ENCODE peak calls at places on chromosomes 5 and 9, in nine cellular contexts. S is epithelial cell of proximal tubule, Y is WERI-Rb-1, R is spleen, E is AG04450, V is neural progenitor cell, N is H9, T is left ventricle myocardium inferior, H is cardiac muscle cell. M is an unnamed sample.

GRCh38 chr5:176466245-176466871 is 18.2 kb downstream of the FAF2 start:
- DNase-seq in S (peak), Y (no peak), R (no peak), E (peak), V (no peak), N (no peak), T (no peak), H (no peak), M (no peak)

GRCh38 chr5:132461235-132461634 is 29.3 kb downstream of the IRF1 start:
- DNase-seq in S (no peak), Y (no peak), R (no peak), E (no peak), V (no peak), N (no peak), T (no peak), H (no peak), M (no peak)

GRCh38 chr5:141363952-141364660 is at the start of gene PCDHGA5:
- DNase-seq in S (no peak), Y (no peak), R (no peak), E (no peak), V (no peak), N (no peak), T (no peak), H (no peak), M (no peak)

GRCh38 chr5:103908327-103909099 is 345.9 kb upstream of the NUDT12 start:
- DNase-seq in S (no peak), Y (no peak), R (no peak), E (no peak), V (peak), N (no peak), T (no peak), H (no peak), M (no peak)

GRCh38 chr5:43613370-43613769 is 10.4 kb downstream of the NNT start:
- DNase-seq in S (no peak), Y (no peak), R (no peak), E (no peak), V (no peak), N (no peak), T (no peak), H (no peak), M (no peak)

GRCh38 chr9:98558575-98558974 is 150.2 kb downstream of the GABBR2 start:
- DNase-seq in S (no peak), Y (no peak), R (no peak), E (no peak), V (no peak), N (no peak), T (no peak), H (no peak), M (no peak)

GRCh38 chr9:84761137-84761808 is 91.7 kb downstream of the NTRK2 start:
- DNase-seq in S (no peak), Y (no peak), R (no peak), E (no peak), V (no peak), N (no peak), T (no peak), H (no peak), M (no peak)

GRCh38 chr5:52920929-52921328 is 68.2 kb upstream of the ITGA2 start:
- DNase-seq in S (peak), Y (no peak), R (no peak), E (no peak), V (no peak), N (no peak), T (no peak), H (no peak), M (no peak)

GRCh38 chr9:15552641-15553527 is at the start of gene CCDC171:
- DNase-seq in S (peak), Y (peak), R (peak), E (peak), V (peak), N (peak), T (peak), H (peak), M (peak)

GRCh38 chr9:124267271-124267807 is 9.6 kb downstream of the NEK6 start:
- DNase-seq in S (no peak), Y (no peak), R (peak), E (no peak), V (peak), N (no peak), T (no peak), H (no peak), M (peak)

GRCh38 chr9:118609355-118610044 is 759.7 kb downstream of the BRINP1 start:
- DNase-seq in S (peak), Y (no peak), R (no peak), E (no peak), V (no peak), N (no peak), T (no peak), H (no peak), M (no peak)

GRCh38 chr5:94374336-94374735 is 244.1 kb downstream of the KIAA0825 start:
- DNase-seq in S (no peak), Y (no peak), R (no peak), E (no peak), V (no peak), N (no peak), T (no peak), H (no peak), M (no peak)

GRCh38 chr9:74887041-74887980 is at the start of gene TRPM6:
- DNase-seq in S (peak), Y (peak), R (peak), E (peak), V (peak), N (peak), T (peak), H (peak), M (peak)

GRCh38 chr5:122263352-122264030 is 48.5 kb upstream of the SNCAIP start:
- DNase-seq in S (no peak), Y (no peak), R (no peak), E (peak), V (no peak), N (no peak), T (no peak), H (no peak), M (no peak)

GRCh38 chr9:88972401-88972800 is 18.9 kb upstream of the S1PR3 start:
- DNase-seq in S (no peak), Y (no peak), R (no peak), E (no peak), V (no peak), N (no peak), T (no peak), H (no peak), M (no peak)

GRCh38 chr9:75108571-75108970 is 20.3 kb downstream of the OSTF1 start:
- DNase-seq in S (no peak), Y (no peak), R (peak), E (no peak), V (no peak), N (no peak), T (peak), H (no peak), M (no peak)

GRCh38 chr5:143758750-143759149 is 53.2 kb upstream of the HMHB1 start:
- DNase-seq in S (no peak), Y (no peak), R (no peak), E (peak), V (no peak), N (no peak), T (no peak), H (no peak), M (no peak)

GRCh38 chr9:6153425-6153824 is 62.2 kb upstream of the IL33 start:
- DNase-seq in S (peak), Y (no peak), R (no peak), E (no peak), V (no peak), N (no peak), T (no peak), H (no peak), M (no peak)

GRCh38 chr5:72231989-72232703 is 87.9 kb downstream of the MRPS27 start:
- DNase-seq in S (no peak), Y (no peak), R (no peak), E (no peak), V (no peak), N (no peak), T (no peak), H (no peak), M (no peak)

DNA sequence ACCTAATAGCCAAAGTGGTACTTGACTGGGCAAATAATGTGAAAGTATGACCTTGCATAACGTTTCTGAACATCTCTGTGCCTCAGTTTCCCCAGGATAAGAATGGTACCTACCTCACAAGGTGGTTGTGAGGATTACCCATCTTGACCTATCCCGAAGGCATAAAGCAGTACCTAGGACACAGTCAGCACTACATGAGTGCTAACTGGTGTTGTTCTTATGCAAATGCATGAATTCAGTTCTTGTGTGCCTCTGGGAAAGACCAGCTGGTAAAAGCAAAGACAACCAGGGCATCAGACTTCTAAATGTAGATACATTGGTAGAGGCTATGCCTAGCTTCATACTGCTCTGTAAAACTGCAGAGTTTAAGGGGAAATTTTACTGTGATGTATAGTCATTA is 21.8 kb upstream of the TMEM252 start:
- DNase-seq in S (no peak), Y (no peak), R (no peak), E (no peak), V (no peak), N (peak), T (no peak), H (no peak), M (no peak)
- TF ChIP-seq CTCF in S (no peak), Y (no peak), R (no peak), E (no peak), V (no peak), N (no peak), T (no peak), H (no peak), M (no peak)

GRCh38 chr5:1495525-1495897 is 28.2 kb downstream of the LPCAT1 start:
- DNase-seq in S (no peak), Y (no peak), R (no peak), E (no peak), V (no peak), N (no peak), T (no peak), H (no peak), M (no peak)
- TF ChIP-seq CTCF in S (no peak), Y (no peak), R (no peak), E (no peak), V (no peak), N (no peak), T (no peak), H (no peak), M (no peak)

GRCh38 chr9:70133253-70134208 is 89.9 kb downstream of the MAMDC2 start:
- DNase-seq in S (no peak), Y (peak), R (no peak), E (no peak), V (no peak), N (no peak), T (no peak), H (no peak), M (no peak)
- TF ChIP-seq CTCF in S (no peak), Y (no peak), R (no peak), E (no peak), V (no peak), N (no peak), T (no peak), H (no peak), M (no peak)

DNA sequence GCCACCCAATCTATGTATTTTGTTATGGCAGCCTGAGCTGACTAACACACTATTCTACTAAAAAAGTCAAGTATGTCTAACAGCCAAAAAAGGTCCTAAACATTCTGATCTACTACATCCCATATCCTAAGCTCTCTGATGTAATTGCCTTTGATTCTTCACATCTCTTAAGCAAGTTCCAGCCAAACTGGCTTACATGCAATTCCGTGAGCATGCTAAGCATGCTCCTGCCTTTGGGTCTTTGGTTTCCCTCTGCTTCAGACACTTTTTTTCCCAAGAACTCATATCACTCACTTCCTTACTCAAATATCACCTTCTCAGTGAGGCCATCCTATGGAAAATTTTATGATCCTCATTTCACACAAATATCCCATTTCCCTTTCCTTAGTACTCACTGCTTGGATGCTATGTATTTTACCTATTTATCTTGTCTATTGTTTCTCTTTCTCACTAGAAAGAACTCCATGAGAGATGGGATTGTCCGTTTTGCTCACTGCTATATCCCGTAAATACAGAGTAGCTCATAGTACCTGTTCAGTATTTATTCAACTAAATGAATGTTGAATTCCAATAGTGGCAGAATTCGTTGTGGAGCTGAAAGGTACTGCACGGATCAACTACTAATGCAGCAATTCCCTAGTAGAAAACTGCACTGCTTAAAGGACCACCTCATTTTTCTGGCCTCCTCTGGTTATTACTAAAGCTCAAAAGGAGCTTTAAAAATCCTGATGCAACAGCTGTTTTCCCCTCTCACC is 2.3 kb upstream of the SLC12A2 start:
- DNase-seq in S (no peak), Y (no peak), R (no peak), E (no peak), V (peak), N (no peak), T (no peak), H (no peak), M (no peak)
- TF ChIP-seq CTCF in S (peak), Y (no peak), R (no peak), E (peak), V (peak), N (peak), T (no peak), H (no peak), M (no peak)

GRCh38 chr5:146051678-146052077 is 53.7 kb downstream of the PLAC8L1 start:
- DNase-seq in S (no peak), Y (no peak), R (no peak), E (peak), V (no peak), N (no peak), T (no peak), H (no peak), M (no peak)

GRCh38 chr5:146047396-146047795 is 58.0 kb downstream of the PLAC8L1 start:
- DNase-seq in S (no peak), Y (no peak), R (no peak), E (no peak), V (no peak), N (no peak), T (no peak), H (no peak), M (no peak)

GRCh38 chr5:146048994-146049703 is 56.2 kb downstream of the PLAC8L1 start:
- DNase-seq in S (peak), Y (peak), R (no peak), E (peak), V (peak), N (peak), T (no peak), H (peak), M (peak)

GRCh38 chr5:146050061-146050460 is 55.3 kb downstream of the PLAC8L1 start:
- DNase-seq in S (no peak), Y (no peak), R (no peak), E (no peak), V (no peak), N (no peak), T (no peak), H (no peak), M (no peak)

DNA sequence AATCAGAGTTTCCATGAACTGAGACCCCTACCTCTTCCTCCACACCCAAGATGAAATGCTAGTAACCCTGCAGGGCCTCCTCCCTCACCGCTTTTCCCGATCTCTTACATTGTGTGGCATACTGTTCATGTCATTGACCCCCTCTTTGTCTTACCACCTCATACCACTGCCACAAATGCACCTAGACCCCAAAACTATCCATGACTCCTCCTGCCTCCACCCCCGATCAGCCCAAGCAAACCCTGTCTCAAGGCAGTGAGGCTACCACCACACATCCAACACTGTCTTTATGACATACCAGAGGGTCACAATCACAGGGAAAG is 55.7 kb downstream of the PLAC8L1 start:
- DNase-seq in S (no peak), Y (no peak), R (no peak), E (no peak), V (no peak), N (no peak), T (no peak), H (no peak), M (no peak)
- TF ChIP-seq CTCF in S (no peak), Y (no peak), R (no peak), E (no peak), V (no peak), N (no peak), T (peak), H (no peak), M (no peak)

GRCh38 chr9:120366646-120367019 is 213.3 kb downstream of the CDK5RAP2 start:
- DNase-seq in S (peak), Y (no peak), R (no peak), E (peak), V (peak), N (peak), T (no peak), H (no peak), M (peak)
- TF ChIP-seq CTCF in S (peak), Y (no peak), R (no peak), E (peak), V (peak), N (peak), T (no peak), H (peak), M (no peak)

GRCh38 chr5:21391506-21391905 is 1403.5 kb upstream of the CDH18 start:
- DNase-seq in S (no peak), Y (no peak), R (no peak), E (no peak), V (no peak), N (no peak), T (no peak), H (no peak), M (no peak)
- TF ChIP-seq CTCF in S (peak), Y (no peak), R (no peak), E (peak), V (peak), N (peak), T (no peak), H (no peak), M (no peak)

DNA sequence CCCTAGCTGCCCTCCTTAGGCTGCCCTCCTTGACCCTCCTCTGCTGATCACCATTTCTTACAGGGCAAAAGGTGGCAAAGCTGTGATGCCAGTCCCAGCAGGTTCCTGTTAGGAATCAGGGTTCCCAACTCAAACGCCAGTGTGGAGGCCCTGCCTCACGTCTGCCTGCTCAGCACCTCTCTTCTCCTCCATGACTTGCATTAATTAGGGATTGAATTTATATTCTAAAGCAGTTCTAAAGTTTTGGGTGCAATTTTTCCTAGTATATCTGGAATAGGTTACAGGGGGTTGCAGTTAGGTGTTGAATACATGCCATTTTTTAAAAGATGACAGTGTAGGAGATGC is 13.2 kb upstream of the PLEKHG4B start:
- DNase-seq in S (no peak), Y (no peak), R (no peak), E (no peak), V (no peak), N (no peak), T (no peak), H (no peak), M (no peak)
- TF ChIP-seq CTCF in S (no peak), Y (no peak), R (no peak), E (no peak), V (no peak), N (no peak), T (no peak), H (no peak), M (no peak)